ENCODE peak calls at places on chromosome 18, in six cellular contexts. O is nephron progenitor cell, H is choroid plexus epithelial cell, D is lower leg skin, B is heart right ventricle, Y is A549. F is an unnamed sample.

GRCh38 chr18:58842978-58843661 is 21.6 kb upstream of the ZNF532 start:
- DNase-seq in Y (no peak), D (no peak), O (peak), H (no peak), B (peak), F (no peak)

GRCh38 chr18:63476666-63477065 is at the start of gene SERPINB5:
- DNase-seq in Y (no peak), H (no peak), B (no peak), O (no peak), D (peak), F (no peak)

GRCh38 chr18:43279015-43279758 is 1.9 kb upstream of the SYT4 start:
- DNase-seq in H (peak), Y (no peak), D (no peak), O (peak), B (no peak), F (no peak)

GRCh38 chr18:35782926-35783325 is 189.6 kb upstream of the RMP24 start:
- DNase-seq in O (no peak), D (no peak), H (peak), B (no peak), Y (no peak), F (no peak)

GRCh38 chr18:44507729-44508325 is 172.9 kb upstream of the SETBP1 start:
- DNase-seq in H (peak), Y (no peak), D (no peak), B (peak), O (no peak), F (no peak)

GRCh38 chr18:3257627-3258120 is 4.3 kb upstream of the MYL12B start:
- DNase-seq in O (no peak), D (no peak), H (no peak), B (no peak), Y (no peak), F (no peak)

GRCh38 chr18:41842886-41843285 is 112.1 kb upstream of the PIK3C3 start:
- DNase-seq in H (peak), D (no peak), B (no peak), Y (no peak), O (no peak), F (no peak)

GRCh38 chr18:79916546-79917350 is 34.7 kb downstream of the SLC66A2 start:
- DNase-seq in O (no peak), H (no peak), D (peak), B (no peak), Y (no peak), F (peak)

GRCh38 chr18:1751249-1751648 is 820.1 kb downstream of the METTL4 start:
- DNase-seq in Y (no peak), D (no peak), B (no peak), O (no peak), H (no peak), F (no peak)
- TF ChIP-seq CTCF in Y (no peak), D (no peak), B (no peak), O (no peak), H (no peak), F (no peak)

DNA sequence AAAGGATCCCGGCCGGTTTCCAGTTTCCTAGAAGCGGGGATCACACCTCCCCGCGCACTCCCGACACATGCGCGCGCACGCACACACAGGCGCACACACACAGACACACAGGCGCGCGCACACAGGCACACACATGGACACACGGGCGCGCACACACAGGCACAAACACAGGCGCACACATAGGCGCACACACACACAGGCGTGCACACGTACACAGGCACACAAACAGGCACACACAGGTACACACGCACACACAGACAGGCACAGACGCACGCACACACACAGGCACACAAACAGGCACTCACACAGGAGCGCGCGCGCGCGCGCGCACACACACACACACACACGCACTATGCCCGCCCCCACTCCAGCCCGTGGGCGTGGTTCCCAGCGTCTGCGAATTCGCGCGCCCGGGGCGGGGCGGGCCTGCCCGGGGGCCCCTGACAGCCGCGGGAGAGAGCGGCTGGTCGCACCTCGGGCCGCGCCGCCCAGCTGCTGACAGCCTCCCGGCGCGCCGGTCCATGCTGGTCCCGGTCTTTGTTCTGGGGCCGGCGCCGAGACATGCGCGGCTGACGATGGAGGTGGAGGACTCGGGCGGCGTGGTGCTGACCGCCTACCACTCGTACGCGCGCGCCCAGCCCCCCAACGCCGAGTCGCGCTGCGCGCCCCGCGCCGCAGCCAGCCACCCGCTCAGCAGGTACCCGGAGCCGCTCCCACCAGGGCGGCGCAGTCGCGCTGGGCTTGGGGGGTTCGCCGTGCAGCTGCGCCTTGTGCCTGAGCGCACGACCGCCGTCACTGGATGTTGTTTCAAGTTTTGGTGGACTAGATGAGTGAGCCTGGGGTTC is at the start of gene ARHGAP28:
- DNase-seq in D (peak), O (peak), H (peak), B (peak), Y (peak), F (peak)
- TF ChIP-seq CTCF in D (no peak), O (peak), H (no peak), B (no peak), Y (no peak), F (peak)

GRCh38 chr18:48819781-48820482 is 130.8 kb downstream of the SMAD7 start:
- DNase-seq in H (no peak), Y (no peak), O (no peak), B (peak), D (peak), F (peak)

GRCh38 chr18:48819276-48819675 is 131.5 kb downstream of the SMAD7 start:
- DNase-seq in Y (no peak), B (peak), O (no peak), H (no peak), D (peak), F (peak)

GRCh38 chr18:48820483-48821250 is 130.1 kb downstream of the SMAD7 start:
- DNase-seq in Y (no peak), H (no peak), D (peak), B (peak), O (no peak), F (peak)

GRCh38 chr18:48818329-48819254 is 132.2 kb downstream of the SMAD7 start:
- DNase-seq in H (no peak), B (peak), Y (no peak), O (no peak), D (peak), F (peak)

GRCh38 chr18:48821251-48821590 is 129.5 kb downstream of the SMAD7 start:
- DNase-seq in B (no peak), Y (no peak), O (no peak), D (peak), H (no peak), F (no peak)
- TF ChIP-seq CTCF in B (no peak), Y (no peak), O (no peak), D (no peak), H (no peak), F (no peak)

GRCh38 chr18:45678850-45679249 is 45.1 kb upstream of the SLC14A1 start:
- DNase-seq in D (no peak), B (no peak), H (no peak), O (no peak), Y (no peak), F (no peak)
- TF ChIP-seq CTCF in D (no peak), B (no peak), H (no peak), O (no peak), Y (no peak), F (no peak)

GRCh38 chr18:50578651-50579050 is 18.8 kb downstream of the MAPK4 start:
- DNase-seq in O (no peak), H (no peak), B (no peak), D (no peak), Y (peak), F (no peak)

GRCh38 chr18:50569930-50570329 is 10.0 kb downstream of the MAPK4 start:
- DNase-seq in D (no peak), Y (no peak), O (no peak), B (no peak), H (no peak), F (no peak)

GRCh38 chr18:50571606-50572005 is 11.7 kb downstream of the MAPK4 start:
- DNase-seq in Y (no peak), H (no peak), D (no peak), B (no peak), O (no peak), F (no peak)

GRCh38 chr18:50578030-50578429 is 18.1 kb downstream of the MAPK4 start:
- DNase-seq in O (no peak), D (no peak), B (no peak), H (no peak), Y (no peak), F (no peak)

DNA sequence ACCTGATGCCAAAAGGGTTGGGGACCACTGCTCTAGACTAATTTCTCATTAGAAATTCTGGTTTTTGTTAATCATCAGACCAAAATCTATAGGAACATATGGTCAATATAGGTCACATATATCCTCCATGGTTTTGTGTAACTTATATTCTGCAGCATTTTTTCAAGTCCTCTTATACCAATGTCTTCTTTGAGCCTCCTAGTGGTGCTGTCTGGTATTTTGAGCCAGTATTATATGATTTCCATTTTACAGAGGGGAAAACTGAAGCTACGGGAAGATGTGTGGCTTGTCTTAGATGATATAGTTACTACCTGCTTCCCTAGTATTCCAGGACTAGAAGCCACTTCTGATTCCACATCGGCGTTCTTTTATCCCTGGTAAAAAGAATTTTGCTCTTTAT is 13.8 kb downstream of the MAPK4 start:
- DNase-seq in Y (no peak), B (no peak), D (no peak), H (peak), O (no peak), F (no peak)
- TF ChIP-seq CTCF in Y (no peak), B (no peak), D (no peak), H (peak), O (peak), F (no peak)

F was measured in suprapubic skin.